ENCODE peak calls at places on chromosomes 16 and 17, in five cellular contexts. One of them, this sample, is unnamed. For H3K4me1 and H3K27me3, the result is how much of the 10 kb centered on the place peaks cover.

GRCh38 chr16:86733526-86734254 is 155.3 kb downstream of the FOXL1 start:
- DNase-seq in PC-3: no peak
- DNase-seq in testis: no peak
- DNase-seq in ovary: no peak
- DNase-seq in endodermal cell: peak
- DNase-seq in this sample: peak

GRCh38 chr17:37506678-37507077 is 17.0 kb downstream of the DUSP14 start:
- DNase-seq in ovary: no peak
- DNase-seq in PC-3: peak
- DNase-seq in endodermal cell: peak
- DNase-seq in testis: no peak
- DNase-seq in this sample: no peak

GRCh38 chr17:18230288-18231141 is 5.1 kb downstream of the LLGL1 start:
- DNase-seq in endodermal cell: no peak
- DNase-seq in testis: no peak
- DNase-seq in ovary: no peak
- DNase-seq in PC-3: no peak
- DNase-seq in this sample: no peak

GRCh38 chr17:69882281-69882680 is 192.7 kb upstream of the KCNJ16 start:
- DNase-seq in PC-3: no peak
- DNase-seq in ovary: no peak
- DNase-seq in testis: no peak
- DNase-seq in endodermal cell: no peak
- DNase-seq in this sample: no peak

GRCh38 chr16:85134794-85135153 is 22.5 kb upstream of the CIBAR2 start:
- DNase-seq in endodermal cell: no peak
- DNase-seq in testis: no peak
- DNase-seq in ovary: no peak
- DNase-seq in PC-3: no peak
- DNase-seq in this sample: no peak

GRCh38 chr16:4200000-4200780 is 41.7 kb downstream of the SRL start:
- DNase-seq in PC-3: peak
- DNase-seq in ovary: peak
- DNase-seq in endodermal cell: peak
- DNase-seq in testis: peak
- DNase-seq in this sample: peak

GRCh38 chr17:57938061-57938502 is 17.1 kb downstream of the CUEDC1 start:
- DNase-seq in ovary: no peak
- DNase-seq in endodermal cell: no peak
- DNase-seq in PC-3: no peak
- DNase-seq in testis: no peak
- DNase-seq in this sample: no peak

GRCh38 chr17:54405826-54406225 is 494.8 kb upstream of the TOM1L1 start:
- DNase-seq in ovary: no peak
- DNase-seq in testis: no peak
- DNase-seq in endodermal cell: no peak
- DNase-seq in PC-3: no peak
- DNase-seq in this sample: no peak

GRCh38 chr16:16008666-16009065 is 59.2 kb downstream of the ABCC1 start:
- DNase-seq in testis: no peak
- DNase-seq in endodermal cell: no peak
- DNase-seq in PC-3: no peak
- DNase-seq in ovary: no peak
- DNase-seq in this sample: no peak

GRCh38 chr17:65446838-65447526 is 114.5 kb downstream of the AXIN2 start:
- DNase-seq in endodermal cell: no peak
- DNase-seq in ovary: no peak
- DNase-seq in testis: no peak
- DNase-seq in PC-3: no peak
- DNase-seq in this sample: no peak

GRCh38 chr16:15653227-15653626 is 3.2 kb downstream of the NDE1 start:
- DNase-seq in ovary: no peak
- DNase-seq in endodermal cell: no peak
- DNase-seq in PC-3: peak
- DNase-seq in testis: no peak
- DNase-seq in this sample: no peak

GRCh38 chr16:22191966-22192260 is 14.2 kb upstream of the EEF2K start:
- DNase-seq in PC-3: no peak
- DNase-seq in ovary: peak
- DNase-seq in testis: peak
- DNase-seq in endodermal cell: no peak
- DNase-seq in this sample: no peak

GRCh38 chr16:81189100-81189664 is 49.3 kb upstream of the BCO1 start:
- DNase-seq in PC-3: no peak
- DNase-seq in ovary: peak
- DNase-seq in testis: peak
- DNase-seq in endodermal cell: no peak
- DNase-seq in this sample: no peak

GRCh38 chr16:84391151-84391873 is 23.0 kb downstream of the ATP2C2 start:
- DNase-seq in endodermal cell: no peak
- DNase-seq in ovary: no peak
- DNase-seq in PC-3: no peak
- DNase-seq in testis: no peak
- DNase-seq in this sample: no peak

GRCh38 chr16:35195864-35196216 is 1736.4 kb downstream of the TP53TG3F start:
- DNase-seq in ovary: no peak
- DNase-seq in endodermal cell: no peak
- DNase-seq in PC-3: no peak
- DNase-seq in testis: no peak
- DNase-seq in this sample: no peak

GRCh38 chr16:522320-523096 is 5.0 kb upstream of the CAPN15 start:
- DNase-seq in testis: no peak
- DNase-seq in endodermal cell: peak
- DNase-seq in PC-3: no peak
- DNase-seq in ovary: no peak
- DNase-seq in this sample: no peak

GRCh38 chr16:17942067-17942466 is 394.5 kb downstream of the NPIPA8 start:
- DNase-seq in PC-3: no peak
- DNase-seq in ovary: no peak
- DNase-seq in testis: no peak
- DNase-seq in endodermal cell: no peak
- DNase-seq in this sample: no peak

GRCh38 chr16:81515721-81516120 is 71.1 kb downstream of the CMIP start:
- DNase-seq in PC-3: no peak
- DNase-seq in endodermal cell: no peak
- DNase-seq in testis: no peak
- DNase-seq in ovary: no peak
- DNase-seq in this sample: no peak

GRCh38 chr17:40417258-40417608 is 463 bp downstream of the TOP2A start:
- DNase-seq in testis: peak
- DNase-seq in PC-3: no peak
- DNase-seq in endodermal cell: peak
- DNase-seq in ovary: no peak
- DNase-seq in this sample: no peak

GRCh38 chr16:89114159-89114981 is 20.7 kb downstream of the ACSF3 start:
- DNase-seq in testis: no peak
- DNase-seq in PC-3: no peak
- DNase-seq in ovary: no peak
- DNase-seq in endodermal cell: peak
- DNase-seq in this sample: no peak

GRCh38 chr16:86761117-86761971 is 183.0 kb downstream of the FOXL1 start:
- DNase-seq in ovary: no peak
- DNase-seq in PC-3: peak
- DNase-seq in endodermal cell: peak
- DNase-seq in testis: peak
- DNase-seq in this sample: peak

GRCh38 chr16:14202697-14203096 is 131.6 kb downstream of the MRTFB start:
- DNase-seq in endodermal cell: no peak
- DNase-seq in ovary: no peak
- DNase-seq in testis: no peak
- DNase-seq in PC-3: peak
- DNase-seq in this sample: no peak

GRCh38 chr17:66386789-66387351 is 84.5 kb downstream of the PRKCA start:
- DNase-seq in PC-3: peak
- DNase-seq in ovary: no peak
- DNase-seq in testis: no peak
- DNase-seq in endodermal cell: no peak
- DNase-seq in this sample: no peak

GRCh38 chr16:23120562-23120961 is 28.7 kb downstream of the USP31 start:
- DNase-seq in PC-3: no peak
- DNase-seq in testis: no peak
- DNase-seq in ovary: no peak
- DNase-seq in endodermal cell: no peak
- DNase-seq in this sample: no peak

GRCh38 chr17:45270828-45271418 is 9.0 kb upstream of the SPATA32 start:
- DNase-seq in endodermal cell: peak
- DNase-seq in PC-3: peak
- DNase-seq in ovary: no peak
- DNase-seq in testis: peak
- DNase-seq in this sample: no peak

GRCh38 chr17:38898812-38899348 is 26.5 kb upstream of the LASP1NB start:
- DNase-seq in endodermal cell: no peak
- DNase-seq in testis: no peak
- DNase-seq in ovary: no peak
- DNase-seq in PC-3: peak
- DNase-seq in this sample: no peak

GRCh38 chr16:70685061-70685937 is 554 bp downstream of the MTSS2 start:
- DNase-seq in ovary: no peak
- DNase-seq in PC-3: no peak
- DNase-seq in endodermal cell: peak
- DNase-seq in testis: no peak
- DNase-seq in this sample: no peak

GRCh38 chr17:28738680-28739384 is 5.0 kb upstream of the TRAF4 start:
- DNase-seq in ovary: no peak
- DNase-seq in testis: no peak
- DNase-seq in PC-3: no peak
- DNase-seq in endodermal cell: no peak
- DNase-seq in this sample: no peak
- H3K4me3 ChIP-seq in ovary: no peak
- H3K4me3 ChIP-seq in testis: no peak
- H3K4me3 ChIP-seq in PC-3: no peak
- H3K4me3 ChIP-seq in endodermal cell: no peak
- H3K4me3 ChIP-seq in this sample: no peak

GRCh38 chr16:26961459-26961858 is 105.3 kb upstream of the C16orf82 start:
- DNase-seq in ovary: no peak
- DNase-seq in testis: no peak
- DNase-seq in endodermal cell: no peak
- DNase-seq in PC-3: no peak
- DNase-seq in this sample: no peak
- H3K4me1 ChIP-seq in ovary: under half
- H3K4me1 ChIP-seq in testis: under half
- H3K4me1 ChIP-seq in endodermal cell: under half
- H3K4me1 ChIP-seq in PC-3: under half
- H3K4me1 ChIP-seq in this sample: under half

DNA sequence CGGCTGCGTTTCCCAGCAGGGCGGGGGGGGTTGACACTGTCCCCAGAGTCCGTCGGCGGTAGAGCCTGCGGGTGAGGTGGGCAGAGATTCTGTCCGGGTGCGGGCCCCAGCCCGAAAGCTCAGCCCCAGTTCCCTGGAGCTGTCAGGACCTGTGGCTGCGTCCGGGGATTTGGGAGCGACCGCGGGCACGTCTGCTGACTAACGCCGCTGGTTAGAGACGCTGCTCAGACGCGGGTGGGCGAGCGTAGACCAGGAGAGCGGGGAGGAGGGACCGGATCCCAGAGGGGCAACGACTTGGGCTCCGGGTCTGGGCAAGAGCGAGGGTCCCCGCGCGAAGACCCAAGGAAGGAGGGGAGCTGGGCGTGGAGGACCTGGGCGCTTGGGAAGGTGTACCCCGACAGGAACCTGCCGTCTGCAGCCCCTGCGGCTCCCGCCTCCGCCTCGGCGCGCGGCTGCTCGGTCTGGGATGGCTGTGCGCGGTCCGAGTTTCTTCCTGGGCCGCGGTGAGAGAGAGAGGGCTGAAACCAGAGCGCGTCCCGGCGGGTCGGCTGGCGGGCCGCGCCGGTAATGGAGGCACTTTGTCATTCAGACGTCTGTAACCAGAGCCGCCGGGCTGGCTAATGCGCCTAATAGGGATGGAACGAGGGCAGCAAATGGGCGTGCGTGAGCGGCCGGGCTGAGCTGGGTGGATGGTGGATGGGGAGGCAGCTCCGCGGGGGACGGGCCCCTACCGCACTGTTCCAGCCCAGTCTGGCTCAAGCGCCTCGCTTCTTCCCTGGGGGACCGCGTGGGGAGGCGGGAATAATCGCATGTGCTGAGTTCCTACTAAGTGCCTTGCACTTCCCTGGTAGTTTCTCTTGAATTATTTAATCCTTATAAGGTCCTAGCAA is 2.3 kb downstream of the NGFR start:
- DNase-seq in PC-3: peak
- DNase-seq in endodermal cell: peak
- DNase-seq in testis: peak
- DNase-seq in ovary: no peak
- DNase-seq in this sample: no peak
- H3K27me3 ChIP-seq in PC-3: half or more
- H3K27me3 ChIP-seq in endodermal cell: half or more
- H3K27me3 ChIP-seq in testis: under half
- H3K27me3 ChIP-seq in ovary: under half
- H3K27me3 ChIP-seq in this sample: under half

GRCh38 chr17:42182927-42183734 is 2.1 kb downstream of the HCRT start:
- DNase-seq in endodermal cell: no peak
- DNase-seq in PC-3: no peak
- DNase-seq in ovary: no peak
- DNase-seq in testis: no peak
- DNase-seq in this sample: no peak
- H3K4me3 ChIP-seq in endodermal cell: peak
- H3K4me3 ChIP-seq in PC-3: no peak
- H3K4me3 ChIP-seq in ovary: peak
- H3K4me3 ChIP-seq in testis: peak
- H3K4me3 ChIP-seq in this sample: peak

DNA sequence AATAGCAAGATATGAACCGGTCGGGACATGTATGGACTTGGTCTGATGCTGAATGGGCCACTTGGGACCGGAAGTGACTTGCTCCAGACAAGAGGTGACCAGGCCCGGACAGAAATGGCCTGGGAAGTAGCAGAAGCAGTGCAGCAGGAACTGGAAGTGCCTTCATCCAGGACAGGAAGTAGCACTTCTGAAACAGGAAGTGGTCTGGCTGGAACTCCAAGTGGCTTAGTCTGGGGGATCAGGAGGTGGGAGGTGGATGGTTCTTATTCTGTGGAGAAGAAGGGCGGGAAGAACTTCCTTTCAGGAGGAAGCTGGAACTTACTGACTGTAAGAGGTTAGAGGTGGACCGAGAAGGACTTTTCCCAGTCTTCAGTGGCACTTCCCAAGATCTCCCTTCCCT is 5.3 kb downstream of the EFNB3 start:
- DNase-seq in testis: no peak
- DNase-seq in ovary: no peak
- DNase-seq in PC-3: no peak
- DNase-seq in endodermal cell: no peak
- DNase-seq in this sample: no peak
- H3K4me1 ChIP-seq in testis: under half
- H3K4me1 ChIP-seq in ovary: under half
- H3K4me1 ChIP-seq in PC-3: under half
- H3K4me1 ChIP-seq in endodermal cell: under half
- H3K4me1 ChIP-seq in this sample: under half

DNA sequence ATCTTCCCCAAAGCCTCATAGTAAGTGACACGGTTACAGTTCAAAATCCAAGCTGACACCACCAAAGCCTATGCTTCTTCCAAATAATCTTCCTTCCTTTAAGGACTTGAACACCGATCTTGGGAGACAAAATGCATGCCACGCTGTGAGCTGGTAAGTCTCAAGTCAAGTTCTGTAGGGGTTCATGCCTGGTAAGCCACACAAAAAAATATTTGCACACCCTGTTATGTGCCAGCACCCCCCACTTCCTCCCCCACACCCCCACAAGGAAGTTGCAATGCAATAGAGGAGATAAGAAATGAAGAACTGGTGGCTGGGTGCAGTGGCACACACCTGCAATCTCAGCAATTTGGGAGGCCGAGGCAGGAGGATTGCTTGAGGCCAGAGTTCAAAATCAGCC is 5.6 kb downstream of the NOG start:
- DNase-seq in ovary: no peak
- DNase-seq in PC-3: no peak
- DNase-seq in testis: no peak
- DNase-seq in endodermal cell: no peak
- DNase-seq in this sample: no peak
- H3K27me3 ChIP-seq in ovary: under half
- H3K27me3 ChIP-seq in PC-3: under half
- H3K27me3 ChIP-seq in testis: under half
- H3K27me3 ChIP-seq in endodermal cell: half or more
- H3K27me3 ChIP-seq in this sample: under half

This sample was measured in iPS DF 6.9.